ENCODE peak calls at places on chromosomes 2 and 18, in five cellular contexts. J is 8988T; A is NT2/D1; C is OCI-LY7; G is CD8-positive, alpha-beta T cell. Q is an unnamed sample.
A peak's percentile ranks its signal among the peaks of the same experiment; 100 is the strongest.

GRCh38 chr2:9703085-9703641 is 72.4 kb upstream of the YWHAQ start:
- DNase-seq in J (no peak), A (no peak), C (no peak), G (peak; percentile 84), Q (no peak)

GRCh38 chr18:32025744-32026143 is 7.1 kb downstream of the RNF125 start:
- DNase-seq in J (no peak), A (no peak), C (no peak), G (no peak), Q (no peak)

GRCh38 chr18:59139291-59139614 is 431 bp upstream of the SEC11C start:
- DNase-seq in J (peak; percentile 34), A (peak; percentile 62), C (peak; percentile 89), G (peak; percentile 93), Q (peak; percentile 91)

GRCh38 chr2:196420143-196420542 is 219.4 kb upstream of the CCDC150 start:
- DNase-seq in J (no peak), A (no peak), C (no peak), G (no peak), Q (no peak)

GRCh38 chr2:133802366-133802765 is 234.1 kb upstream of the NCKAP5 start:
- DNase-seq in J (no peak), A (no peak), C (no peak), G (no peak), Q (no peak)

GRCh38 chr2:222307138-222307756 is 8.4 kb upstream of the PAX3 start:
- DNase-seq in J (no peak), A (no peak), C (no peak), G (no peak), Q (peak; percentile 70)

GRCh38 chr2:108905176-108905575 is 83.8 kb downstream of the EDAR start:
- DNase-seq in J (no peak), A (no peak), C (no peak), G (no peak), Q (no peak)

GRCh38 chr2:8544786-8545631 is 136.8 kb upstream of the ID2 start:
- DNase-seq in J (peak; percentile 77), A (no peak), C (peak; percentile 95), G (peak; percentile 80), Q (no peak)

GRCh38 chr18:58336605-58337004 is 292.3 kb downstream of the ALPK2 start:
- DNase-seq in J (no peak), A (no peak), C (no peak), G (no peak), Q (no peak)

GRCh38 chr18:62778976-62779869 is 63.9 kb downstream of the PHLPP1 start:
- DNase-seq in J (no peak), A (no peak), C (no peak), G (no peak), Q (no peak)

GRCh38 chr2:71358931-71359671 is 27.5 kb downstream of the ZNF638 start:
- DNase-seq in J (no peak), A (no peak), C (no peak), G (no peak), Q (no peak)

Q was measured in ecto neural progenitor cell.